ENCODE peak calls at places on chromosomes 11 and 22, in five cellular contexts. One of them, this sample, is unnamed.

GRCh38 chr22:44735518-44736428 is 16.6 kb upstream of the ARHGAP8 start:
- DNase-seq in transverse colon: peak
- DNase-seq in IMR-90: peak
- DNase-seq in ovary: peak
- DNase-seq in stomach: peak
- DNase-seq in this sample: peak

GRCh38 chr11:36196476-36197099 is 92.6 kb downstream of the COMMD9 start:
- DNase-seq in IMR-90: peak
- DNase-seq in transverse colon: no peak
- DNase-seq in stomach: no peak
- DNase-seq in ovary: no peak
- DNase-seq in this sample: no peak

GRCh38 chr11:2758751-2759150 is 59.0 kb upstream of the KCNQ1OT1 start:
- DNase-seq in ovary: no peak
- DNase-seq in stomach: no peak
- DNase-seq in IMR-90: no peak
- DNase-seq in transverse colon: peak
- DNase-seq in this sample: peak

GRCh38 chr11:12377824-12378593 is 638 bp downstream of the PARVA start:
- DNase-seq in stomach: peak
- DNase-seq in ovary: peak
- DNase-seq in IMR-90: peak
- DNase-seq in transverse colon: peak
- DNase-seq in this sample: peak

GRCh38 chr11:69076129-69076791 is 27.5 kb downstream of the TPCN2 start:
- DNase-seq in IMR-90: peak
- DNase-seq in stomach: no peak
- DNase-seq in ovary: no peak
- DNase-seq in transverse colon: no peak
- DNase-seq in this sample: no peak

GRCh38 chr11:23205156-23205871 is 345.0 kb upstream of the CCDC179 start:
- DNase-seq in stomach: no peak
- DNase-seq in transverse colon: no peak
- DNase-seq in IMR-90: peak
- DNase-seq in ovary: no peak
- DNase-seq in this sample: no peak

GRCh38 chr11:76543006-76543703 is 98.3 kb downstream of the EMSY start:
- DNase-seq in IMR-90: peak
- DNase-seq in transverse colon: no peak
- DNase-seq in ovary: no peak
- DNase-seq in stomach: no peak
- DNase-seq in this sample: peak

GRCh38 chr11:5007561-5007960 is 12.9 kb downstream of the OR51L1 start:
- DNase-seq in ovary: no peak
- DNase-seq in stomach: no peak
- DNase-seq in transverse colon: no peak
- DNase-seq in IMR-90: no peak
- DNase-seq in this sample: no peak

GRCh38 chr22:36239401-36240171 is at the start of gene APOL2:
- DNase-seq in ovary: peak
- DNase-seq in stomach: peak
- DNase-seq in IMR-90: peak
- DNase-seq in transverse colon: peak
- DNase-seq in this sample: peak
- TF ChIP-seq POLR2A in ovary: peak
- TF ChIP-seq POLR2A in stomach: no peak
- TF ChIP-seq POLR2A in IMR-90: peak
- TF ChIP-seq POLR2A in transverse colon: peak
- TF ChIP-seq POLR2A in this sample: peak

DNA sequence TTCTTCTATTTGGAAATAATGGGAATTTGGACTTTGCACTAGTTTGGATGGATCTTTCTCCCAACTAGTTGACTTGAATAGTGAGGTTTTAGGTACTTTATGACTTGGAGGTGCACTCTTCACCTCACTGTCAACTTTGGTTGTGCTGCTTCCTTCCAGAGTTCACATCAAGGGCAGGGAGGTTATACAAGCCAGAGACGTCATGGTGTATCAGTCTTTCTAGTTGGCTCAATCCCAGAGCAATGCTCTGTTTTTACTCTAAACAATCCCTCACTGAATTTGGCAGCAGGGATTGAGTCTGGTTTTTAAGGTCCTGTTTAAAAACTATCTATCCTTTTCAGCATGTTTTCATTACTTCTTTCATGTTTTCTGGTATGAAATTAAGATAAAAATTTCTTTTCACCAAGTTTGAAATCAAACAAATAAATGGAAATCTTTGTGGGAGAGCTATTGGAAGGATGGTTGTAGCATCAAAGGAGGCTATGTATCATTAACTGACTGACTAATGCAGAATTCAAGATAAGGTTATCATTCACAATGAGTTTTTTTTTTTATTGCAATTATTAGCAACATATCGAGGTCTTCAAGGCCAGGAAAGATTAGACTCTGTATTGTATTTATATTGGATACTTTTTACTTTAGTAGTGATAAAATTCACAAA is 28.0 kb upstream of the ZBED5 start:
- DNase-seq in ovary: no peak
- DNase-seq in transverse colon: no peak
- DNase-seq in IMR-90: peak
- DNase-seq in stomach: no peak
- DNase-seq in this sample: no peak
- TF ChIP-seq POLR2A in ovary: no peak
- TF ChIP-seq POLR2A in transverse colon: no peak
- TF ChIP-seq POLR2A in IMR-90: no peak
- TF ChIP-seq POLR2A in stomach: no peak
- TF ChIP-seq POLR2A in this sample: no peak

GRCh38 chr11:73465019-73465675 is 88.9 kb downstream of the RELT start:
- DNase-seq in ovary: no peak
- DNase-seq in IMR-90: no peak
- DNase-seq in transverse colon: no peak
- DNase-seq in stomach: no peak
- DNase-seq in this sample: no peak

GRCh38 chr11:73463359-73463758 is 87.2 kb downstream of the RELT start:
- DNase-seq in ovary: no peak
- DNase-seq in transverse colon: no peak
- DNase-seq in IMR-90: peak
- DNase-seq in stomach: no peak
- DNase-seq in this sample: no peak

GRCh38 chr11:73461844-73462435 is 85.7 kb downstream of the RELT start:
- DNase-seq in transverse colon: no peak
- DNase-seq in stomach: no peak
- DNase-seq in IMR-90: no peak
- DNase-seq in ovary: no peak
- DNase-seq in this sample: no peak

GRCh38 chr11:73466643-73467042 is 90.4 kb downstream of the RELT start:
- DNase-seq in ovary: no peak
- DNase-seq in IMR-90: no peak
- DNase-seq in transverse colon: no peak
- DNase-seq in stomach: no peak
- DNase-seq in this sample: no peak

DNA sequence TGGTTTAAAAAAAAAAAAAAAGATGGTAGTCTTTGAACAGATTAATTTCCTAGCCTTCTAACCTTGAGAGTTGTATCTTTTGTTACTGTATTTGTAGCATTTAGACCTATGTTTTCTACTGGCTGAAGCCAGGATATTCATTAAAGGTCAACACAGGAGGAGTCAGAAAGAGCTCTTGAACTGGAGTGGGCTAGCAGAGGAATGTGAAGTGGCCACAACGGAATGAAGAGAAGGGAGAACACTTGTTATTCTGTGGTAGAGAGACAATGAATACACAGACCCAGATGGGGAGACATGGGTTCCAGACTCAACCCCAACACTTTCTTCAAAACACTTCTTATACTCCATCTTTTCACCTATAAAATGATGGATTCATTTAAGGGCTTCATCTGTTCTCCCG is 88.1 kb downstream of the RELT start:
- DNase-seq in IMR-90: peak
- DNase-seq in ovary: no peak
- DNase-seq in transverse colon: no peak
- DNase-seq in stomach: no peak
- DNase-seq in this sample: no peak
- TF ChIP-seq POLR2A in IMR-90: no peak
- TF ChIP-seq POLR2A in ovary: no peak
- TF ChIP-seq POLR2A in transverse colon: no peak
- TF ChIP-seq POLR2A in stomach: no peak
- TF ChIP-seq POLR2A in this sample: no peak

GRCh38 chr11:46238078-46238966 is 39.1 kb upstream of the CREB3L1 start:
- DNase-seq in stomach: peak
- DNase-seq in IMR-90: peak
- DNase-seq in ovary: peak
- DNase-seq in transverse colon: peak
- DNase-seq in this sample: peak
- TF ChIP-seq POLR2A in stomach: no peak
- TF ChIP-seq POLR2A in IMR-90: no peak
- TF ChIP-seq POLR2A in ovary: no peak
- TF ChIP-seq POLR2A in transverse colon: no peak
- TF ChIP-seq POLR2A in this sample: no peak

This sample was measured in heart left ventricle.